ENCODE peak calls at places on chromosomes 4 and X, in ten cellular contexts. K is foreskin keratinocyte, E is PC-3, J is right atrium auricular region, D is prostate gland, Q is mammary epithelial cell, F is H9, Y is A549, L is heart right ventricle, X is astrocyte. G is an unnamed sample.

GRCh38 chrX:48958635-48959094 is 1.3 kb upstream of the OTUD5 start:
- DNase-seq in K (peak), L (peak), F (no peak), D (peak), Q (peak), J (peak), E (peak), Y (peak), X (peak), G (no peak)

GRCh38 chrX:19673334-19674040 is 158.2 kb upstream of the MAP3K15 start:
- DNase-seq in L (peak), K (peak), F (no peak), D (no peak), Y (peak), X (peak), J (peak), Q (peak), E (peak), G (no peak)

GRCh38 chr4:53908661-53909078 is 155.7 kb downstream of the CHIC2 start:
- DNase-seq in F (no peak), Y (peak), L (peak), J (peak), E (peak), Q (peak), K (peak), X (peak), D (peak), G (no peak)

GRCh38 chr4:182325397-182325796 is 82.2 kb downstream of the TENM3 start:
- DNase-seq in F (no peak), Y (no peak), K (no peak), Q (no peak), D (no peak), J (no peak), X (no peak), E (no peak), L (no peak), G (no peak)

GRCh38 chr4:79227896-79228295 is 98.0 kb downstream of the NAA11 start:
- DNase-seq in Y (no peak), Q (no peak), E (no peak), D (peak), L (no peak), X (no peak), K (no peak), F (no peak), J (no peak), G (no peak)

GRCh38 chr4:2931765-2932560 is 31.2 kb downstream of the NOP14 start:
- DNase-seq in Q (no peak), Y (no peak), F (peak), D (no peak), J (no peak), E (no peak), X (no peak), K (no peak), L (peak), G (peak)

GRCh38 chr4:105283501-105283900 is 136.8 kb downstream of the TET2 start:
- DNase-seq in J (no peak), F (no peak), K (no peak), Q (no peak), X (peak), Y (no peak), E (no peak), D (no peak), L (no peak), G (no peak)

GRCh38 chrX:103248553-103248952 is 6.4 kb downstream of the TCEAL8 start:
- DNase-seq in X (peak), Q (peak), K (no peak), Y (peak), D (peak), F (no peak), J (no peak), E (peak), L (no peak), G (no peak)

GRCh38 chr4:139770361-139770760 is 104.7 kb downstream of the MGST2 start:
- DNase-seq in K (no peak), E (no peak), Q (no peak), X (no peak), Y (peak), L (peak), J (no peak), D (no peak), F (no peak), G (no peak)

GRCh38 chr4:88012652-88013051 is 5.2 kb downstream of the PKD2 start:
- DNase-seq in J (no peak), Q (no peak), F (no peak), E (no peak), X (no peak), D (no peak), Y (no peak), K (no peak), L (no peak), G (no peak)

GRCh38 chr4:182143086-182143821 is 99.9 kb upstream of the TENM3 start:
- DNase-seq in K (peak), F (no peak), D (no peak), E (no peak), X (peak), L (no peak), J (no peak), Y (no peak), Q (peak), G (no peak)

GRCh38 chrX:48681539-48682183 is 1.9 kb upstream of the WAS start:
- DNase-seq in Q (no peak), Y (no peak), X (no peak), E (no peak), L (no peak), F (no peak), D (no peak), K (no peak), J (no peak), G (no peak)

GRCh38 chr4:2125023-2125422 is 65.9 kb downstream of the NAT8L start:
- DNase-seq in E (no peak), F (no peak), L (no peak), Q (peak), Y (no peak), X (no peak), J (no peak), D (no peak), K (no peak), G (no peak)

GRCh38 chrX:118257781-118258180 is 88.1 kb upstream of the WDR44 start:
- DNase-seq in E (no peak), L (no peak), J (no peak), Q (no peak), D (no peak), K (no peak), X (no peak), Y (no peak), F (no peak), G (no peak)

GRCh38 chr4:84796388-84796787 is 170.1 kb downstream of the WDFY3 start:
- DNase-seq in X (peak), E (no peak), D (no peak), F (no peak), Q (no peak), L (no peak), K (no peak), Y (no peak), J (no peak), G (no peak)

GRCh38 chr4:24642941-24643628 is 58.7 kb upstream of the DHX15 start:
- DNase-seq in K (no peak), L (no peak), D (no peak), E (peak), J (no peak), F (no peak), Y (peak), Q (no peak), X (peak), G (no peak)

GRCh38 chr4:81650871-81651270 is 179.2 kb upstream of the RASGEF1B start:
- DNase-seq in L (no peak), X (peak), F (no peak), D (peak), Q (no peak), Y (peak), J (no peak), K (no peak), E (no peak), G (no peak)

GRCh38 chrX:24151513-24151912 is 2.0 kb downstream of the ZFX start:
- DNase-seq in Q (no peak), D (no peak), L (no peak), X (no peak), E (no peak), F (no peak), J (no peak), K (no peak), Y (peak), G (no peak)

GRCh38 chr4:150242820-150243458 is 164.7 kb downstream of the DCLK2 start:
- DNase-seq in X (no peak), Y (peak), K (no peak), E (peak), L (peak), J (no peak), F (peak), D (no peak), Q (no peak), G (no peak)

GRCh38 chr4:90419124-90419711 is 292.0 kb downstream of the CCSER1 start:
- DNase-seq in E (peak), K (peak), Y (peak), J (no peak), X (peak), F (no peak), Q (peak), D (no peak), L (no peak), G (no peak)
- TF ChIP-seq CTCF in E (peak), K (peak), Y (peak), J (no peak), X (peak), F (peak), Q (peak), D (no peak), L (peak), G (no peak)

GRCh38 chrX:56728752-56729151 is 291 bp upstream of the NBDY start:
- DNase-seq in D (peak), K (no peak), Q (peak), E (peak), Y (peak), X (no peak), J (no peak), L (peak), F (no peak), G (peak)
- H3K27ac ChIP-seq in D (peak), K (peak), Q (no peak), E (no peak), Y (peak), X (no peak), J (peak), L (no peak), F (no peak), G (no peak)

GRCh38 chr4:184907216-184907615 is 81.4 kb upstream of the ACSL1 start:
- DNase-seq in D (no peak), L (no peak), E (no peak), X (no peak), F (no peak), K (no peak), Q (peak), J (no peak), Y (no peak), G (no peak)
- TF ChIP-seq CTCF in D (no peak), L (no peak), E (peak), X (no peak), F (no peak), K (peak), Q (no peak), J (no peak), Y (no peak), G (no peak)

GRCh38 chrX:13029831-13030771 is 14.3 kb downstream of the FAM9C start:
- DNase-seq in E (peak), F (peak), D (no peak), J (no peak), X (no peak), Y (peak), K (no peak), L (peak), Q (no peak), G (no peak)
- H3K27ac ChIP-seq in E (peak), F (peak), D (no peak), J (peak), X (peak), Y (peak), K (peak), L (peak), Q (no peak), G (peak)

GRCh38 chr4:173230077-173230476 is 61.5 kb downstream of the GALNT7 start:
- DNase-seq in L (no peak), Y (no peak), J (no peak), E (no peak), Q (no peak), K (no peak), F (no peak), D (no peak), X (no peak), G (no peak)

GRCh38 chr4:173235050-173235449 is 66.4 kb downstream of the GALNT7 start:
- DNase-seq in L (no peak), F (no peak), K (no peak), Y (no peak), E (no peak), Q (no peak), D (no peak), J (no peak), X (no peak), G (no peak)

GRCh38 chr4:173237152-173237551 is 68.5 kb downstream of the GALNT7 start:
- DNase-seq in F (no peak), Q (peak), J (no peak), Y (no peak), K (no peak), D (no peak), X (no peak), L (no peak), E (peak), G (no peak)

GRCh38 chr4:173227753-173228152 is 59.1 kb downstream of the GALNT7 start:
- DNase-seq in K (no peak), F (no peak), L (no peak), E (no peak), Q (no peak), Y (no peak), X (no peak), J (no peak), D (no peak), G (no peak)

GRCh38 chr4:173231916-173232315 is 63.3 kb downstream of the GALNT7 start:
- DNase-seq in X (no peak), F (no peak), Y (peak), E (peak), L (no peak), J (no peak), D (no peak), Q (peak), K (no peak), G (no peak)
- TF ChIP-seq CTCF in X (no peak), F (no peak), Y (peak), E (peak), L (peak), J (no peak), D (no peak), Q (peak), K (peak), G (no peak)

G was measured in CD4-positive, alpha-beta T cell.